ENCODE peak calls at places on chromosomes 11 and 22, in nine cellular contexts. C is ovary, V is astrocyte, N is Peyer's patch, H is thyroid gland, Q is RWPE1, Y is kidney, X is adrenal gland, K is DND-41. G is an unnamed sample.

GRCh38 chr11:74462631-74463030 is 4.7 kb downstream of the KCNE3 start:
- DNase-seq in H (no peak), Y (no peak), Q (no peak), V (no peak), K (no peak), C (no peak), X (no peak), N (no peak), G (no peak)

GRCh38 chr22:37420656-37421467 is 6.4 kb downstream of the ELFN2 start:
- DNase-seq in V (peak), C (no peak), Q (peak), N (no peak), X (no peak), Y (no peak), K (no peak), H (no peak), G (no peak)

GRCh38 chr22:31160328-31160978 is 471 bp downstream of the RNF185 start:
- DNase-seq in X (peak), H (peak), K (no peak), Q (peak), N (peak), V (peak), Y (peak), C (no peak), G (no peak)

GRCh38 chr22:49636214-49636613 is 191.5 kb downstream of the BRD1 start:
- DNase-seq in Y (peak), V (no peak), H (no peak), Q (no peak), K (no peak), N (no peak), X (no peak), C (no peak), G (no peak)

GRCh38 chr22:46297151-46297819 is 615 bp downstream of the GTSE1 start:
- DNase-seq in Q (peak), X (peak), H (peak), V (peak), C (peak), K (peak), Y (no peak), N (no peak), G (no peak)

GRCh38 chr22:20531404-20532181 is 24.2 kb downstream of the MED15 start:
- DNase-seq in H (peak), X (peak), Y (peak), N (peak), Q (peak), K (no peak), V (peak), C (no peak), G (peak)

GRCh38 chr11:121132211-121132976 is 31.4 kb downstream of the TECTA start:
- DNase-seq in K (no peak), Q (peak), N (no peak), V (peak), C (no peak), H (no peak), Y (no peak), X (no peak), G (no peak)

GRCh38 chr11:86947541-86947940 is 7.7 kb downstream of the FZD4 start:
- DNase-seq in V (no peak), Q (no peak), H (no peak), Y (no peak), X (no peak), K (no peak), C (no peak), N (no peak), G (no peak)

GRCh38 chr11:114785820-114786219 is 107.5 kb downstream of the NXPE2 start:
- DNase-seq in H (no peak), V (no peak), Y (no peak), C (no peak), N (no peak), Q (no peak), X (no peak), K (no peak), G (no peak)

GRCh38 chr11:94768602-94769511 is 701 bp downstream of the AMOTL1 start:
- DNase-seq in C (peak), X (no peak), Q (no peak), Y (peak), V (peak), K (no peak), N (no peak), H (peak), G (peak)

GRCh38 chr11:40294343-40294723 is 1165.1 kb downstream of the LRRC4C start:
- DNase-seq in Y (peak), V (no peak), N (no peak), X (no peak), H (peak), Q (no peak), K (no peak), C (no peak), G (no peak)

GRCh38 chr22:32476286-32476685 is 1.7 kb downstream of the FBXO7 start:
- DNase-seq in H (no peak), N (no peak), Q (no peak), C (no peak), K (no peak), V (no peak), Y (no peak), X (no peak), G (no peak)

GRCh38 chr11:85755285-85755684 is 55.7 kb downstream of the SYTL2 start:
- DNase-seq in Q (no peak), K (no peak), V (no peak), Y (no peak), H (no peak), C (no peak), X (no peak), N (no peak), G (no peak)

GRCh38 chr22:46547179-46547882 is 9.9 kb upstream of the CELSR1 start:
- DNase-seq in N (no peak), K (no peak), Y (peak), X (peak), C (no peak), H (peak), V (peak), Q (peak), G (peak)

GRCh38 chr22:32660292-32660691 is 141.2 kb upstream of the TIMP3 start:
- DNase-seq in Y (no peak), C (peak), N (peak), X (peak), Q (peak), H (peak), K (peak), V (peak), G (peak)

GRCh38 chr22:19375435-19375834 is 56.1 kb downstream of the HIRA start:
- DNase-seq in N (peak), H (no peak), Y (no peak), Q (no peak), C (no peak), K (no peak), V (no peak), X (no peak), G (no peak)

GRCh38 chr11:47028530-47029093 is 92.1 kb downstream of the CSTPP1 start:
- DNase-seq in Y (no peak), H (no peak), K (no peak), C (no peak), X (no peak), V (no peak), N (no peak), Q (no peak), G (no peak)

GRCh38 chr22:27718186-27719032 is 83.1 kb downstream of the MN1 start:
- DNase-seq in Y (peak), X (peak), N (peak), K (no peak), V (peak), H (peak), C (peak), Q (peak), G (peak)

GRCh38 chr22:36365020-36365411 is 22.8 kb downstream of the MYH9 start:
- DNase-seq in V (peak), X (peak), Q (peak), K (peak), C (peak), Y (peak), N (peak), H (peak), G (peak)

GRCh38 chr22:38760477-38761201 is 4.8 kb upstream of the SUN2 start:
- DNase-seq in V (no peak), Y (no peak), X (no peak), K (peak), H (no peak), Q (no peak), C (no peak), N (no peak), G (no peak)

GRCh38 chr11:33168605-33169240 is 7.4 kb upstream of the CSTF3 start:
- DNase-seq in V (peak), Q (no peak), N (no peak), Y (no peak), H (no peak), C (no peak), X (no peak), K (no peak), G (no peak)

GRCh38 chr11:121366970-121367369 is 74.4 kb downstream of the SC5D start:
- DNase-seq in K (peak), V (no peak), Y (no peak), H (peak), C (no peak), N (no peak), X (no peak), Q (no peak), G (peak)

GRCh38 chr22:50083462-50084081 is 1.7 kb downstream of the MLC1 start:
- DNase-seq in K (no peak), N (no peak), H (no peak), C (no peak), V (no peak), Q (no peak), X (no peak), Y (no peak), G (no peak)

GRCh38 chr22:40491990-40492631 is 121.7 kb downstream of the SGSM3 start:
- DNase-seq in N (no peak), V (peak), Y (no peak), Q (no peak), C (no peak), K (no peak), H (no peak), X (no peak), G (no peak)

GRCh38 chr11:75289919-75290318 is 49.3 kb downstream of the TPBGL start:
- DNase-seq in N (no peak), H (no peak), V (no peak), K (no peak), Q (no peak), C (no peak), X (no peak), Y (no peak), G (no peak)

GRCh38 chr11:95450547-95451123 is 219.6 kb upstream of the SESN3 start:
- DNase-seq in V (peak), C (no peak), K (no peak), Q (no peak), Y (no peak), X (no peak), H (no peak), N (no peak), G (no peak)

GRCh38 chr11:80505771-80506170 is 1064.9 kb upstream of the TENM4 start:
- DNase-seq in H (no peak), Y (no peak), K (no peak), C (no peak), N (no peak), V (no peak), Q (no peak), X (no peak), G (no peak)

GRCh38 chr11:113162590-113162961 is 151.8 kb upstream of the TTC12 start:
- DNase-seq in N (no peak), Q (no peak), H (no peak), X (no peak), Y (no peak), V (peak), C (peak), K (no peak), G (no peak)

GRCh38 chr11:93034640-93035039 is 65.2 kb downstream of the MTNR1B start:
- DNase-seq in H (no peak), V (no peak), N (no peak), X (no peak), C (no peak), Q (no peak), Y (no peak), K (no peak), G (no peak)

GRCh38 chr11:19336331-19336730 is 95.6 kb upstream of the E2F8 start:
- DNase-seq in V (no peak), Y (no peak), Q (no peak), C (no peak), N (no peak), X (no peak), K (no peak), H (no peak), G (no peak)

GRCh38 chr11:130314184-130314748 is 451 bp downstream of the ZBTB44 start:
- DNase-seq in H (peak), Q (peak), N (peak), V (no peak), Y (peak), X (peak), C (peak), K (no peak), G (peak)

GRCh38 chr11:42595856-42596255 is 715.9 kb upstream of the API5 start:
- DNase-seq in V (no peak), X (no peak), Q (no peak), C (no peak), K (no peak), N (no peak), Y (no peak), H (no peak), G (no peak)

GRCh38 chr11:16403448-16403803 is 47.1 kb upstream of the SOX6 start:
- DNase-seq in N (no peak), C (no peak), H (no peak), X (no peak), K (no peak), V (no peak), Q (no peak), Y (no peak), G (no peak)

GRCh38 chr22:33108037-33108436 is 49.9 kb upstream of the SYN3 start:
- DNase-seq in Q (no peak), Y (no peak), H (no peak), V (no peak), N (no peak), K (no peak), C (no peak), X (no peak), G (no peak)

GRCh38 chr11:876550-876949 is 33.9 kb downstream of the TSPAN4 start:
- DNase-seq in K (no peak), Y (no peak), H (no peak), C (no peak), V (no peak), N (no peak), X (peak), Q (no peak), G (no peak)

GRCh38 chr11:74347381-74347780 is 35.9 kb upstream of the P4HA3 start:
- DNase-seq in X (no peak), K (no peak), Y (no peak), V (no peak), Q (no peak), H (no peak), N (no peak), C (no peak), G (no peak)

GRCh38 chr11:34150494-34151151 is 45.2 kb downstream of the NAT10 start:
- DNase-seq in K (no peak), C (no peak), N (no peak), X (no peak), Y (peak), V (peak), Q (no peak), H (no peak), G (no peak)

GRCh38 chr11:133898031-133898769 is 52.9 kb upstream of the SPATA19 start:
- DNase-seq in H (no peak), N (peak), C (no peak), K (peak), Q (no peak), V (no peak), X (peak), Y (no peak), G (no peak)

GRCh38 chr11:68107689-68108088 is 13.5 kb downstream of the CHKA start:
- DNase-seq in Y (no peak), Q (no peak), V (no peak), C (no peak), H (no peak), X (no peak), N (no peak), K (no peak), G (no peak)

GRCh38 chr11:68106165-68106940 is 14.8 kb downstream of the CHKA start:
- DNase-seq in X (peak), C (no peak), H (peak), V (no peak), Q (no peak), N (peak), Y (no peak), K (no peak), G (no peak)
- H3K27ac ChIP-seq in X (peak), C (peak), H (peak), V (no peak), Q (no peak), N (peak), Y (peak), K (no peak), G (peak)

GRCh38 chr11:64007629-64008282 is 21.5 kb downstream of the OTUB1 start:
- DNase-seq in H (peak), C (peak), N (peak), X (peak), K (no peak), Q (no peak), V (no peak), Y (peak), G (peak)
- TF ChIP-seq CTCF in H (peak), C (peak), N (no peak), X (peak), K (no peak), Q (no peak), V (no peak), Y (no peak), G (no peak)

DNA sequence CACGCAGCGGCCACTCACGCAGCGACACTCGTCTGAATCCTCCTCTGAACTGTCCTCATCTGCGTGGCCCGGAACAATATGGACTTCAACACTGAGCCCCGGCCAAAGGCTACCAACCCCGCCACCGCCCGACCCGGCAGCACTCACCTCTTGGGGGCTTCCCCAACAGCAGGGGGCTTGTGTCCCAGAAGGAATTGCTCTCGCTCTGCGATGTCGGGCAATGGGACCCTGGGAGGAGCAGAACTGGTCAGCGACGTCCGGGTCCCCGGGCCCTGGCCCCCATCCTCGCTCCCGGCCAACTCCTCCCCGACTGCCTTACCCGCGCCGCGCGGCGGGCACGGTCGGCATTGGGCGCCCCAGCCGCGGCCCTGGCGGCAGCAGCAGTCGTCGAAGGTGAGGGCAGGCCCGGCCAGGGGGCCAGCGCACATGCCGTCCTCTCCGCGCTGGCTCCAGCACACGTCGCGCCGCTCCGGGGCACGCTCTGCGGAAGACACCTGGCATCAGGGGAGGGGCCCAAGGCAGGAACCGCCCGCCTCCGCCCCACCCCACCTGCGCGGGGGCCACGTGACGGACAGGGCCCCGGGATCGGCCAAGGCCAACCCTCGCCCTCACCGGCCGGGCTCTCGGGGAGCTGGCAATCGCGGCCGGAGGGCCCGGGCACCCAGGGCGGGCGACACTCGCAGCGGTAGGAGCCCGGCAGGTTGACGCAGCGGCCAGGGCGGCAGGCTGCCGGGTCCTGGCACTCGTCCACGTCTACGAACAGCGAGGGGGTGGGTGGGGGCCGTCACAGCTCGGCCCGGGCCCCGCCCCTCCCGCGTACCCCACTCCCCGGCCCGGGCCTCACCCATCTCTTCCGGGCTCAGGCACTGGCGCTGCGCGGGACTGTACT is 14.8 kb downstream of the SCYL1 start:
- DNase-seq in Q (peak), V (no peak), H (peak), C (no peak), N (peak), X (no peak), K (no peak), Y (peak), G (peak)
- H3K27ac ChIP-seq in Q (peak), V (no peak), H (peak), C (peak), N (peak), X (peak), K (no peak), Y (peak), G (peak)

GRCh38 chr11:90392692-90393091 is 169.8 kb upstream of the CHORDC1 start:
- DNase-seq in Q (no peak), V (no peak), Y (no peak), K (no peak), C (no peak), N (no peak), X (no peak), H (no peak), G (no peak)
- TF ChIP-seq CTCF in Q (no peak), V (no peak), Y (no peak), K (no peak), C (no peak), N (no peak), X (no peak), H (no peak), G (no peak)

DNA sequence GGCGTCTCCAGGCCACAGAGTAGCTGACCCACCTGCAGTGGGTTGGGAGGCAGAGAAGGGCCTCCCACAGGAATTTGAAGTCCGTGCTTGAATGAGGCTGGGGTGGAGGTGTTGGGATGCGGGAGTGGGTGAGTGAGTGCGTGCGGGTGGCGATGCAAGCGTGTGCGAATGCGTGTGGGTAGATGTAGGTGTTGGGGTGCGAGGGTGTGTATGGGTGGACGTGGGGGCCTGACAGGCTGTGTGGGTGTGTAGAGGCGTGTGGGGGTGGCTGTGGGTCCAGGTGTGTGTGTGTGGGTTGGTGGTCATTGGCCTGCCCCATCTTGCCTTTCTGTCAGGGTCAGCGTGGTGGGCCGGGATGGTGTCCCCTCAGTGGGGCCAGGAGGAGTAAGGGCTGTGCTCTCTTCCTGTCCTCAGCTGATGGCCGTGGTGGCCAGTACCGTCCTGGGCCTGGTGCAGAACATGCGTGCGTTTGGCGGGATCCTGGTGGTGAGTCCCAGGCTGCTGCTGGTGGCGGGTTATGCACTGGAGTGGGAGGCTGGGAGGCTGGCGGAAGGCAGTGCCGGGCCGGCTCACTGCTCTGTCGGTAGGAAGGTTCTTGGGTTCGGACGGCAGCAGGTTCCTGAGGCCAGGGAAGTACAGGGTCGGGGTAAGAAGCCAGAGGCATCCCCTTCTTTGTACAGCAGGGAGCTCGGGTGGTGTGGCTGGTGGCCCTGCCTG is 35.0 kb downstream of the TPCN2 start:
- DNase-seq in Y (no peak), H (no peak), X (no peak), V (no peak), C (no peak), Q (no peak), K (no peak), N (no peak), G (no peak)
- H3K27ac ChIP-seq in Y (no peak), H (no peak), X (no peak), V (no peak), C (no peak), Q (peak), K (no peak), N (no peak), G (no peak)